ENCODE peak calls at places on chromosome 20, in ten cellular contexts. One of them, this sample, is unnamed.

GRCh38 chr20:38635721-38636285 is 34.2 kb downstream of the ARHGAP40 start:
- DNase-seq in GM23338: no peak
- DNase-seq in left ventricle myocardium inferior: no peak
- DNase-seq in dorsolateral prefrontal cortex: no peak
- DNase-seq in activated gamma-delta T cell: no peak
- DNase-seq in body of pancreas: no peak
- DNase-seq in stimulated activated CD8-positive, alpha-beta memory T cell treated with anti-CD3 and anti-CD28 coated beads, Interleukin-2, amount 100 ng/mL, for 1 hour: no peak
- DNase-seq in C1 segment of cervical spinal cord: no peak
- DNase-seq in NCI-H2081: no peak
- DNase-seq in NCI-H774: no peak
- DNase-seq in this sample: peak; percentile 31

GRCh38 chr20:10337291-10337690 is 96.7 kb downstream of the MKKS start:
- DNase-seq in dorsolateral prefrontal cortex: no peak
- DNase-seq in stimulated activated CD8-positive, alpha-beta memory T cell treated with anti-CD3 and anti-CD28 coated beads, Interleukin-2, amount 100 ng/mL, for 1 hour: no peak
- DNase-seq in NCI-H774: no peak
- DNase-seq in C1 segment of cervical spinal cord: no peak
- DNase-seq in left ventricle myocardium inferior: no peak
- DNase-seq in NCI-H2081: no peak
- DNase-seq in activated gamma-delta T cell: no peak
- DNase-seq in GM23338: no peak
- DNase-seq in body of pancreas: no peak
- DNase-seq in this sample: no peak

GRCh38 chr20:62368629-62369507 is 1.8 kb upstream of the LAMA5 start:
- DNase-seq in dorsolateral prefrontal cortex: no peak
- DNase-seq in C1 segment of cervical spinal cord: no peak
- DNase-seq in GM23338: peak; percentile 88
- DNase-seq in body of pancreas: peak; percentile 54
- DNase-seq in NCI-H774: no peak
- DNase-seq in activated gamma-delta T cell: no peak
- DNase-seq in left ventricle myocardium inferior: no peak
- DNase-seq in NCI-H2081: no peak
- DNase-seq in stimulated activated CD8-positive, alpha-beta memory T cell treated with anti-CD3 and anti-CD28 coated beads, Interleukin-2, amount 100 ng/mL, for 1 hour: no peak
- DNase-seq in this sample: no peak

GRCh38 chr20:36342316-36342715 is 36.2 kb downstream of the DLGAP4 start:
- DNase-seq in left ventricle myocardium inferior: no peak
- DNase-seq in NCI-H774: no peak
- DNase-seq in dorsolateral prefrontal cortex: no peak
- DNase-seq in stimulated activated CD8-positive, alpha-beta memory T cell treated with anti-CD3 and anti-CD28 coated beads, Interleukin-2, amount 100 ng/mL, for 1 hour: no peak
- DNase-seq in C1 segment of cervical spinal cord: no peak
- DNase-seq in activated gamma-delta T cell: no peak
- DNase-seq in GM23338: no peak
- DNase-seq in body of pancreas: no peak
- DNase-seq in NCI-H2081: no peak
- DNase-seq in this sample: no peak

GRCh38 chr20:23106271-23106851 is 20.2 kb upstream of the CD93 start:
- DNase-seq in NCI-H2081: no peak
- DNase-seq in left ventricle myocardium inferior: no peak
- DNase-seq in activated gamma-delta T cell: no peak
- DNase-seq in dorsolateral prefrontal cortex: no peak
- DNase-seq in GM23338: peak; percentile 32
- DNase-seq in body of pancreas: no peak
- DNase-seq in C1 segment of cervical spinal cord: no peak
- DNase-seq in stimulated activated CD8-positive, alpha-beta memory T cell treated with anti-CD3 and anti-CD28 coated beads, Interleukin-2, amount 100 ng/mL, for 1 hour: no peak
- DNase-seq in NCI-H774: no peak
- DNase-seq in this sample: no peak

GRCh38 chr20:49282584-49283171 is 4.8 kb upstream of the ZNFX1 start:
- DNase-seq in GM23338: peak; percentile 42
- DNase-seq in dorsolateral prefrontal cortex: no peak
- DNase-seq in stimulated activated CD8-positive, alpha-beta memory T cell treated with anti-CD3 and anti-CD28 coated beads, Interleukin-2, amount 100 ng/mL, for 1 hour: no peak
- DNase-seq in C1 segment of cervical spinal cord: no peak
- DNase-seq in NCI-H2081: no peak
- DNase-seq in left ventricle myocardium inferior: no peak
- DNase-seq in NCI-H774: no peak
- DNase-seq in body of pancreas: no peak
- DNase-seq in activated gamma-delta T cell: no peak
- DNase-seq in this sample: no peak

GRCh38 chr20:7912551-7912950 is 27.7 kb downstream of the HAO1 start:
- DNase-seq in GM23338: no peak
- DNase-seq in stimulated activated CD8-positive, alpha-beta memory T cell treated with anti-CD3 and anti-CD28 coated beads, Interleukin-2, amount 100 ng/mL, for 1 hour: no peak
- DNase-seq in left ventricle myocardium inferior: no peak
- DNase-seq in body of pancreas: no peak
- DNase-seq in dorsolateral prefrontal cortex: no peak
- DNase-seq in C1 segment of cervical spinal cord: no peak
- DNase-seq in activated gamma-delta T cell: no peak
- DNase-seq in NCI-H774: no peak
- DNase-seq in NCI-H2081: no peak
- DNase-seq in this sample: no peak

GRCh38 chr20:38209054-38209675 is 44.1 kb upstream of the TGM2 start:
- DNase-seq in activated gamma-delta T cell: no peak
- DNase-seq in NCI-H2081: no peak
- DNase-seq in body of pancreas: no peak
- DNase-seq in dorsolateral prefrontal cortex: no peak
- DNase-seq in GM23338: no peak
- DNase-seq in NCI-H774: no peak
- DNase-seq in C1 segment of cervical spinal cord: no peak
- DNase-seq in left ventricle myocardium inferior: peak; percentile 82
- DNase-seq in stimulated activated CD8-positive, alpha-beta memory T cell treated with anti-CD3 and anti-CD28 coated beads, Interleukin-2, amount 100 ng/mL, for 1 hour: no peak
- DNase-seq in this sample: no peak

GRCh38 chr20:63690898-63691710 is 5.3 kb upstream of the TNFRSF6B start:
- DNase-seq in C1 segment of cervical spinal cord: no peak
- DNase-seq in activated gamma-delta T cell: no peak
- DNase-seq in stimulated activated CD8-positive, alpha-beta memory T cell treated with anti-CD3 and anti-CD28 coated beads, Interleukin-2, amount 100 ng/mL, for 1 hour: no peak
- DNase-seq in left ventricle myocardium inferior: no peak
- DNase-seq in NCI-H774: no peak
- DNase-seq in GM23338: no peak
- DNase-seq in dorsolateral prefrontal cortex: no peak
- DNase-seq in NCI-H2081: no peak
- DNase-seq in body of pancreas: no peak
- DNase-seq in this sample: no peak

GRCh38 chr20:33933469-33933909 is 60.2 kb upstream of the RALY start:
- DNase-seq in GM23338: peak; percentile 93
- DNase-seq in body of pancreas: peak; percentile 73
- DNase-seq in left ventricle myocardium inferior: peak; percentile 46
- DNase-seq in activated gamma-delta T cell: no peak
- DNase-seq in NCI-H774: peak; percentile 9
- DNase-seq in stimulated activated CD8-positive, alpha-beta memory T cell treated with anti-CD3 and anti-CD28 coated beads, Interleukin-2, amount 100 ng/mL, for 1 hour: no peak
- DNase-seq in dorsolateral prefrontal cortex: peak; percentile 75
- DNase-seq in NCI-H2081: no peak
- DNase-seq in C1 segment of cervical spinal cord: peak; percentile 37
- DNase-seq in this sample: peak; percentile 35

GRCh38 chr20:62537649-62538292 is 62.0 kb upstream of the GATA5 start:
- DNase-seq in body of pancreas: no peak
- DNase-seq in GM23338: peak; percentile 64
- DNase-seq in NCI-H2081: no peak
- DNase-seq in C1 segment of cervical spinal cord: no peak
- DNase-seq in dorsolateral prefrontal cortex: no peak
- DNase-seq in NCI-H774: no peak
- DNase-seq in left ventricle myocardium inferior: no peak
- DNase-seq in stimulated activated CD8-positive, alpha-beta memory T cell treated with anti-CD3 and anti-CD28 coated beads, Interleukin-2, amount 100 ng/mL, for 1 hour: no peak
- DNase-seq in activated gamma-delta T cell: no peak
- DNase-seq in this sample: no peak

GRCh38 chr20:1224205-1224604 is 1.6 kb upstream of the RAD21L1 start:
- DNase-seq in C1 segment of cervical spinal cord: no peak
- DNase-seq in NCI-H2081: no peak
- DNase-seq in left ventricle myocardium inferior: no peak
- DNase-seq in body of pancreas: no peak
- DNase-seq in activated gamma-delta T cell: no peak
- DNase-seq in GM23338: no peak
- DNase-seq in stimulated activated CD8-positive, alpha-beta memory T cell treated with anti-CD3 and anti-CD28 coated beads, Interleukin-2, amount 100 ng/mL, for 1 hour: no peak
- DNase-seq in dorsolateral prefrontal cortex: no peak
- DNase-seq in NCI-H774: no peak
- DNase-seq in this sample: no peak

GRCh38 chr20:45347936-45348809 is at the start of gene SDC4:
- DNase-seq in dorsolateral prefrontal cortex: peak; percentile 49
- DNase-seq in NCI-H774: peak; percentile 31
- DNase-seq in activated gamma-delta T cell: peak; percentile 44
- DNase-seq in C1 segment of cervical spinal cord: no peak
- DNase-seq in GM23338: peak; percentile 69
- DNase-seq in stimulated activated CD8-positive, alpha-beta memory T cell treated with anti-CD3 and anti-CD28 coated beads, Interleukin-2, amount 100 ng/mL, for 1 hour: peak; percentile 15
- DNase-seq in NCI-H2081: no peak
- DNase-seq in left ventricle myocardium inferior: peak; percentile 70
- DNase-seq in body of pancreas: peak; percentile 80
- DNase-seq in this sample: no peak

GRCh38 chr20:3360752-3361151 is 46.7 kb downstream of the DNAAF9 start:
- DNase-seq in body of pancreas: no peak
- DNase-seq in NCI-H774: no peak
- DNase-seq in activated gamma-delta T cell: no peak
- DNase-seq in left ventricle myocardium inferior: no peak
- DNase-seq in NCI-H2081: no peak
- DNase-seq in dorsolateral prefrontal cortex: no peak
- DNase-seq in stimulated activated CD8-positive, alpha-beta memory T cell treated with anti-CD3 and anti-CD28 coated beads, Interleukin-2, amount 100 ng/mL, for 1 hour: no peak
- DNase-seq in GM23338: no peak
- DNase-seq in C1 segment of cervical spinal cord: no peak
- DNase-seq in this sample: no peak

GRCh38 chr20:33630507-33630906 is 31.6 kb upstream of the C20orf144 start:
- DNase-seq in left ventricle myocardium inferior: no peak
- DNase-seq in body of pancreas: no peak
- DNase-seq in NCI-H774: no peak
- DNase-seq in NCI-H2081: no peak
- DNase-seq in stimulated activated CD8-positive, alpha-beta memory T cell treated with anti-CD3 and anti-CD28 coated beads, Interleukin-2, amount 100 ng/mL, for 1 hour: no peak
- DNase-seq in C1 segment of cervical spinal cord: no peak
- DNase-seq in activated gamma-delta T cell: no peak
- DNase-seq in dorsolateral prefrontal cortex: no peak
- DNase-seq in GM23338: no peak
- DNase-seq in this sample: no peak

GRCh38 chr20:14845199-14846160 is 508.1 kb upstream of the FLRT3 start:
- DNase-seq in GM23338: no peak
- DNase-seq in left ventricle myocardium inferior: no peak
- DNase-seq in body of pancreas: no peak
- DNase-seq in stimulated activated CD8-positive, alpha-beta memory T cell treated with anti-CD3 and anti-CD28 coated beads, Interleukin-2, amount 100 ng/mL, for 1 hour: no peak
- DNase-seq in NCI-H774: no peak
- DNase-seq in C1 segment of cervical spinal cord: no peak
- DNase-seq in dorsolateral prefrontal cortex: no peak
- DNase-seq in NCI-H2081: no peak
- DNase-seq in activated gamma-delta T cell: no peak
- DNase-seq in this sample: no peak

GRCh38 chr20:51034988-51035656 is 12.2 kb upstream of the KCNG1 start:
- DNase-seq in NCI-H774: no peak
- DNase-seq in dorsolateral prefrontal cortex: no peak
- DNase-seq in stimulated activated CD8-positive, alpha-beta memory T cell treated with anti-CD3 and anti-CD28 coated beads, Interleukin-2, amount 100 ng/mL, for 1 hour: no peak
- DNase-seq in activated gamma-delta T cell: no peak
- DNase-seq in C1 segment of cervical spinal cord: no peak
- DNase-seq in NCI-H2081: no peak
- DNase-seq in GM23338: no peak
- DNase-seq in left ventricle myocardium inferior: no peak
- DNase-seq in body of pancreas: no peak
- DNase-seq in this sample: no peak

GRCh38 chr20:59495894-59496510 is 108.3 kb upstream of the PHACTR3 start:
- DNase-seq in activated gamma-delta T cell: peak; percentile 16
- DNase-seq in stimulated activated CD8-positive, alpha-beta memory T cell treated with anti-CD3 and anti-CD28 coated beads, Interleukin-2, amount 100 ng/mL, for 1 hour: peak; percentile 23
- DNase-seq in GM23338: peak; percentile 84
- DNase-seq in NCI-H774: peak; percentile 34
- DNase-seq in left ventricle myocardium inferior: peak; percentile 59
- DNase-seq in body of pancreas: peak; percentile 69
- DNase-seq in C1 segment of cervical spinal cord: peak; percentile 29
- DNase-seq in NCI-H2081: peak; percentile 17
- DNase-seq in dorsolateral prefrontal cortex: peak; percentile 79
- DNase-seq in this sample: peak; percentile 65

GRCh38 chr20:49140834-49141233 is 47.3 kb downstream of the STAU1 start:
- DNase-seq in stimulated activated CD8-positive, alpha-beta memory T cell treated with anti-CD3 and anti-CD28 coated beads, Interleukin-2, amount 100 ng/mL, for 1 hour: no peak
- DNase-seq in NCI-H2081: no peak
- DNase-seq in left ventricle myocardium inferior: no peak
- DNase-seq in NCI-H774: no peak
- DNase-seq in dorsolateral prefrontal cortex: no peak
- DNase-seq in activated gamma-delta T cell: no peak
- DNase-seq in body of pancreas: no peak
- DNase-seq in C1 segment of cervical spinal cord: no peak
- DNase-seq in GM23338: no peak
- DNase-seq in this sample: no peak

GRCh38 chr20:42281801-42282200 is 663.6 kb upstream of the CHD6 start:
- DNase-seq in stimulated activated CD8-positive, alpha-beta memory T cell treated with anti-CD3 and anti-CD28 coated beads, Interleukin-2, amount 100 ng/mL, for 1 hour: no peak
- DNase-seq in left ventricle myocardium inferior: no peak
- DNase-seq in C1 segment of cervical spinal cord: no peak
- DNase-seq in dorsolateral prefrontal cortex: no peak
- DNase-seq in body of pancreas: no peak
- DNase-seq in GM23338: no peak
- DNase-seq in NCI-H2081: no peak
- DNase-seq in NCI-H774: no peak
- DNase-seq in activated gamma-delta T cell: no peak
- DNase-seq in this sample: no peak

GRCh38 chr20:21102252-21102609 is 3.9 kb downstream of the LINC00237 start:
- DNase-seq in activated gamma-delta T cell: no peak
- DNase-seq in C1 segment of cervical spinal cord: peak; percentile 50
- DNase-seq in NCI-H2081: no peak
- DNase-seq in left ventricle myocardium inferior: no peak
- DNase-seq in stimulated activated CD8-positive, alpha-beta memory T cell treated with anti-CD3 and anti-CD28 coated beads, Interleukin-2, amount 100 ng/mL, for 1 hour: no peak
- DNase-seq in body of pancreas: no peak
- DNase-seq in NCI-H774: no peak
- DNase-seq in dorsolateral prefrontal cortex: no peak
- DNase-seq in GM23338: peak; percentile 59
- DNase-seq in this sample: no peak

GRCh38 chr20:53081916-53082863 is 110.0 kb downstream of the TSHZ2 start:
- DNase-seq in NCI-H774: peak; percentile 54
- DNase-seq in dorsolateral prefrontal cortex: no peak
- DNase-seq in NCI-H2081: no peak
- DNase-seq in activated gamma-delta T cell: no peak
- DNase-seq in body of pancreas: no peak
- DNase-seq in GM23338: no peak
- DNase-seq in stimulated activated CD8-positive, alpha-beta memory T cell treated with anti-CD3 and anti-CD28 coated beads, Interleukin-2, amount 100 ng/mL, for 1 hour: no peak
- DNase-seq in left ventricle myocardium inferior: no peak
- DNase-seq in C1 segment of cervical spinal cord: no peak
- DNase-seq in this sample: no peak

GRCh38 chr20:32681175-32682084 is 7.7 kb upstream of the C20orf203 start:
- DNase-seq in NCI-H2081: peak; percentile 71
- DNase-seq in activated gamma-delta T cell: no peak
- DNase-seq in GM23338: peak; percentile 75
- DNase-seq in C1 segment of cervical spinal cord: no peak
- DNase-seq in body of pancreas: no peak
- DNase-seq in left ventricle myocardium inferior: no peak
- DNase-seq in stimulated activated CD8-positive, alpha-beta memory T cell treated with anti-CD3 and anti-CD28 coated beads, Interleukin-2, amount 100 ng/mL, for 1 hour: no peak
- DNase-seq in NCI-H774: peak; percentile 66
- DNase-seq in dorsolateral prefrontal cortex: peak; percentile 46
- DNase-seq in this sample: peak; percentile 68

GRCh38 chr20:40463171-40463570 is 225.9 kb downstream of the MAFB start:
- DNase-seq in dorsolateral prefrontal cortex: no peak
- DNase-seq in NCI-H774: no peak
- DNase-seq in stimulated activated CD8-positive, alpha-beta memory T cell treated with anti-CD3 and anti-CD28 coated beads, Interleukin-2, amount 100 ng/mL, for 1 hour: no peak
- DNase-seq in body of pancreas: no peak
- DNase-seq in C1 segment of cervical spinal cord: no peak
- DNase-seq in left ventricle myocardium inferior: no peak
- DNase-seq in GM23338: no peak
- DNase-seq in NCI-H2081: no peak
- DNase-seq in activated gamma-delta T cell: no peak
- DNase-seq in this sample: no peak

GRCh38 chr20:51930775-51931174 is 128.5 kb upstream of the SALL4 start:
- DNase-seq in activated gamma-delta T cell: no peak
- DNase-seq in body of pancreas: no peak
- DNase-seq in C1 segment of cervical spinal cord: no peak
- DNase-seq in GM23338: no peak
- DNase-seq in left ventricle myocardium inferior: no peak
- DNase-seq in dorsolateral prefrontal cortex: no peak
- DNase-seq in NCI-H774: no peak
- DNase-seq in stimulated activated CD8-positive, alpha-beta memory T cell treated with anti-CD3 and anti-CD28 coated beads, Interleukin-2, amount 100 ng/mL, for 1 hour: no peak
- DNase-seq in NCI-H2081: no peak
- DNase-seq in this sample: no peak

GRCh38 chr20:42118409-42119125 is 500.4 kb upstream of the CHD6 start:
- DNase-seq in GM23338: no peak
- DNase-seq in NCI-H774: no peak
- DNase-seq in stimulated activated CD8-positive, alpha-beta memory T cell treated with anti-CD3 and anti-CD28 coated beads, Interleukin-2, amount 100 ng/mL, for 1 hour: no peak
- DNase-seq in dorsolateral prefrontal cortex: no peak
- DNase-seq in body of pancreas: no peak
- DNase-seq in NCI-H2081: no peak
- DNase-seq in activated gamma-delta T cell: no peak
- DNase-seq in left ventricle myocardium inferior: no peak
- DNase-seq in C1 segment of cervical spinal cord: no peak
- DNase-seq in this sample: no peak

GRCh38 chr20:36936341-36936740 is 15.2 kb downstream of the SAMHD1 start:
- DNase-seq in left ventricle myocardium inferior: no peak
- DNase-seq in stimulated activated CD8-positive, alpha-beta memory T cell treated with anti-CD3 and anti-CD28 coated beads, Interleukin-2, amount 100 ng/mL, for 1 hour: no peak
- DNase-seq in activated gamma-delta T cell: no peak
- DNase-seq in NCI-H2081: no peak
- DNase-seq in NCI-H774: no peak
- DNase-seq in C1 segment of cervical spinal cord: no peak
- DNase-seq in GM23338: no peak
- DNase-seq in dorsolateral prefrontal cortex: no peak
- DNase-seq in body of pancreas: no peak
- DNase-seq in this sample: no peak

GRCh38 chr20:38842558-38842981 is 37.1 kb downstream of the PPP1R16B start:
- DNase-seq in activated gamma-delta T cell: no peak
- DNase-seq in body of pancreas: no peak
- DNase-seq in dorsolateral prefrontal cortex: no peak
- DNase-seq in NCI-H774: no peak
- DNase-seq in left ventricle myocardium inferior: no peak
- DNase-seq in stimulated activated CD8-positive, alpha-beta memory T cell treated with anti-CD3 and anti-CD28 coated beads, Interleukin-2, amount 100 ng/mL, for 1 hour: no peak
- DNase-seq in NCI-H2081: no peak
- DNase-seq in C1 segment of cervical spinal cord: no peak
- DNase-seq in GM23338: peak; percentile 34
- DNase-seq in this sample: peak; percentile 96

This sample was measured in OCI-LY7.